ENCODE peak calls at places on chromosome 10, in seven cellular contexts. One of them, this sample, is unnamed.
A peak's percentile ranks its signal among the peaks of the same experiment; 100 is the strongest.

GRCh38 chr10:70198696-70199466 is 28.6 kb upstream of the SAR1A start:
- DNase-seq in tibial nerve: no peak
- DNase-seq in AG09309: no peak
- DNase-seq in cardiac fibroblast: peak; percentile 61
- DNase-seq in CD8-positive, alpha-beta memory T cell: peak; percentile 17
- DNase-seq in GM06990: no peak
- DNase-seq in fibroblast of the aortic adventitia: peak; percentile 32
- DNase-seq in this sample: peak; percentile 46

GRCh38 chr10:27801171-27801785 is 55.7 kb upstream of the MKX start:
- DNase-seq in AG09309: no peak
- DNase-seq in CD8-positive, alpha-beta memory T cell: no peak
- DNase-seq in cardiac fibroblast: no peak
- DNase-seq in fibroblast of the aortic adventitia: no peak
- DNase-seq in GM06990: no peak
- DNase-seq in tibial nerve: no peak
- DNase-seq in this sample: no peak

GRCh38 chr10:126207313-126207771 is 180.9 kb downstream of the ADAM12 start:
- DNase-seq in fibroblast of the aortic adventitia: peak; percentile 84
- DNase-seq in tibial nerve: no peak
- DNase-seq in CD8-positive, alpha-beta memory T cell: no peak
- DNase-seq in AG09309: peak; percentile 95
- DNase-seq in GM06990: no peak
- DNase-seq in cardiac fibroblast: no peak
- DNase-seq in this sample: no peak

GRCh38 chr10:100886099-100886498 is 26.7 kb upstream of the SLF2 start:
- DNase-seq in fibroblast of the aortic adventitia: no peak
- DNase-seq in tibial nerve: no peak
- DNase-seq in GM06990: no peak
- DNase-seq in CD8-positive, alpha-beta memory T cell: no peak
- DNase-seq in cardiac fibroblast: no peak
- DNase-seq in AG09309: no peak
- DNase-seq in this sample: no peak

GRCh38 chr10:125982256-125982948 is 86.0 kb downstream of the FANK1 start:
- DNase-seq in CD8-positive, alpha-beta memory T cell: peak; percentile 13
- DNase-seq in GM06990: peak; percentile 26
- DNase-seq in tibial nerve: peak; percentile 74
- DNase-seq in AG09309: peak; percentile 37
- DNase-seq in cardiac fibroblast: peak; percentile 77
- DNase-seq in fibroblast of the aortic adventitia: peak; percentile 86
- DNase-seq in this sample: peak; percentile 80

GRCh38 chr10:91251430-91252056 is 31.1 kb downstream of the PCGF5 start:
- DNase-seq in tibial nerve: peak; percentile 71
- DNase-seq in AG09309: peak; percentile 2
- DNase-seq in CD8-positive, alpha-beta memory T cell: peak; percentile 62
- DNase-seq in cardiac fibroblast: peak; percentile 70
- DNase-seq in GM06990: peak; percentile 29
- DNase-seq in fibroblast of the aortic adventitia: peak; percentile 73
- DNase-seq in this sample: peak; percentile 49

GRCh38 chr10:18659784-18660561 is 742 bp downstream of the ARL5B start:
- DNase-seq in fibroblast of the aortic adventitia: peak; percentile 51
- DNase-seq in CD8-positive, alpha-beta memory T cell: no peak
- DNase-seq in cardiac fibroblast: peak; percentile 45
- DNase-seq in AG09309: no peak
- DNase-seq in GM06990: peak; percentile 35
- DNase-seq in tibial nerve: no peak
- DNase-seq in this sample: peak; percentile 68

GRCh38 chr10:125775491-125776106 is at the start of gene MMP21:
- DNase-seq in cardiac fibroblast: no peak
- DNase-seq in fibroblast of the aortic adventitia: no peak
- DNase-seq in CD8-positive, alpha-beta memory T cell: no peak
- DNase-seq in tibial nerve: no peak
- DNase-seq in GM06990: no peak
- DNase-seq in AG09309: no peak
- DNase-seq in this sample: no peak

GRCh38 chr10:126663328-126663727 is 7.2 kb downstream of the C10orf90 start:
- DNase-seq in CD8-positive, alpha-beta memory T cell: no peak
- DNase-seq in cardiac fibroblast: peak; percentile 95
- DNase-seq in fibroblast of the aortic adventitia: peak; percentile 71
- DNase-seq in tibial nerve: peak; percentile 49
- DNase-seq in AG09309: peak; percentile 90
- DNase-seq in GM06990: no peak
- DNase-seq in this sample: no peak

GRCh38 chr10:128011059-128011979 is 104.4 kb downstream of the PTPRE start:
- DNase-seq in tibial nerve: peak; percentile 90
- DNase-seq in fibroblast of the aortic adventitia: peak; percentile 58
- DNase-seq in AG09309: no peak
- DNase-seq in GM06990: peak; percentile 73
- DNase-seq in cardiac fibroblast: peak; percentile 70
- DNase-seq in CD8-positive, alpha-beta memory T cell: peak; percentile 85
- DNase-seq in this sample: peak; percentile 66

GRCh38 chr10:30357075-30357801 is 8.2 kb upstream of the MTPAP start:
- DNase-seq in CD8-positive, alpha-beta memory T cell: no peak
- DNase-seq in cardiac fibroblast: no peak
- DNase-seq in GM06990: no peak
- DNase-seq in tibial nerve: no peak
- DNase-seq in AG09309: no peak
- DNase-seq in fibroblast of the aortic adventitia: no peak
- DNase-seq in this sample: no peak

GRCh38 chr10:124200011-124200410 is 106.6 kb upstream of the CHST15 start:
- DNase-seq in CD8-positive, alpha-beta memory T cell: no peak
- DNase-seq in cardiac fibroblast: no peak
- DNase-seq in AG09309: no peak
- DNase-seq in GM06990: no peak
- DNase-seq in tibial nerve: no peak
- DNase-seq in fibroblast of the aortic adventitia: peak; percentile 19
- DNase-seq in this sample: no peak

GRCh38 chr10:110056822-110057221 is 49.0 kb downstream of the ADD3 start:
- DNase-seq in CD8-positive, alpha-beta memory T cell: no peak
- DNase-seq in tibial nerve: no peak
- DNase-seq in GM06990: no peak
- DNase-seq in fibroblast of the aortic adventitia: peak; percentile 72
- DNase-seq in cardiac fibroblast: peak; percentile 47
- DNase-seq in AG09309: peak; percentile 39
- DNase-seq in this sample: no peak

GRCh38 chr10:130141460-130141859 is 5.3 kb downstream of the GLRX3 start:
- DNase-seq in GM06990: no peak
- DNase-seq in fibroblast of the aortic adventitia: peak; percentile 36
- DNase-seq in CD8-positive, alpha-beta memory T cell: no peak
- DNase-seq in cardiac fibroblast: peak; percentile 35
- DNase-seq in tibial nerve: no peak
- DNase-seq in AG09309: no peak
- DNase-seq in this sample: no peak

GRCh38 chr10:59708816-59709471 is 706 bp downstream of the SLC16A9 start:
- DNase-seq in AG09309: no peak
- DNase-seq in tibial nerve: no peak
- DNase-seq in cardiac fibroblast: peak; percentile 4
- DNase-seq in CD8-positive, alpha-beta memory T cell: no peak
- DNase-seq in GM06990: peak; percentile 39
- DNase-seq in fibroblast of the aortic adventitia: no peak
- DNase-seq in this sample: peak; percentile 35

GRCh38 chr10:93941603-93942002 is 47.8 kb downstream of the SLC35G1 start:
- DNase-seq in CD8-positive, alpha-beta memory T cell: no peak
- DNase-seq in AG09309: no peak
- DNase-seq in fibroblast of the aortic adventitia: no peak
- DNase-seq in tibial nerve: no peak
- DNase-seq in GM06990: no peak
- DNase-seq in cardiac fibroblast: no peak
- DNase-seq in this sample: no peak

GRCh38 chr10:43880160-43880559 is 231.5 kb upstream of the ZNF32 start:
- DNase-seq in cardiac fibroblast: no peak
- DNase-seq in AG09309: no peak
- DNase-seq in fibroblast of the aortic adventitia: no peak
- DNase-seq in tibial nerve: no peak
- DNase-seq in CD8-positive, alpha-beta memory T cell: no peak
- DNase-seq in GM06990: no peak
- DNase-seq in this sample: no peak

GRCh38 chr10:101146392-101147251 is 15.5 kb downstream of the TLX1 start:
- DNase-seq in cardiac fibroblast: no peak
- DNase-seq in fibroblast of the aortic adventitia: no peak
- DNase-seq in CD8-positive, alpha-beta memory T cell: no peak
- DNase-seq in GM06990: no peak
- DNase-seq in tibial nerve: no peak
- DNase-seq in AG09309: no peak
- DNase-seq in this sample: no peak

GRCh38 chr10:47090903-47091302 is 179.7 kb downstream of the PTPN20 start:
- DNase-seq in tibial nerve: no peak
- DNase-seq in AG09309: no peak
- DNase-seq in cardiac fibroblast: no peak
- DNase-seq in fibroblast of the aortic adventitia: no peak
- DNase-seq in GM06990: no peak
- DNase-seq in CD8-positive, alpha-beta memory T cell: no peak
- DNase-seq in this sample: no peak

GRCh38 chr10:12954866-12955265 is 46.6 kb downstream of the CCDC3 start:
- DNase-seq in cardiac fibroblast: no peak
- DNase-seq in fibroblast of the aortic adventitia: no peak
- DNase-seq in tibial nerve: no peak
- DNase-seq in GM06990: no peak
- DNase-seq in CD8-positive, alpha-beta memory T cell: no peak
- DNase-seq in AG09309: no peak
- DNase-seq in this sample: no peak

DNA sequence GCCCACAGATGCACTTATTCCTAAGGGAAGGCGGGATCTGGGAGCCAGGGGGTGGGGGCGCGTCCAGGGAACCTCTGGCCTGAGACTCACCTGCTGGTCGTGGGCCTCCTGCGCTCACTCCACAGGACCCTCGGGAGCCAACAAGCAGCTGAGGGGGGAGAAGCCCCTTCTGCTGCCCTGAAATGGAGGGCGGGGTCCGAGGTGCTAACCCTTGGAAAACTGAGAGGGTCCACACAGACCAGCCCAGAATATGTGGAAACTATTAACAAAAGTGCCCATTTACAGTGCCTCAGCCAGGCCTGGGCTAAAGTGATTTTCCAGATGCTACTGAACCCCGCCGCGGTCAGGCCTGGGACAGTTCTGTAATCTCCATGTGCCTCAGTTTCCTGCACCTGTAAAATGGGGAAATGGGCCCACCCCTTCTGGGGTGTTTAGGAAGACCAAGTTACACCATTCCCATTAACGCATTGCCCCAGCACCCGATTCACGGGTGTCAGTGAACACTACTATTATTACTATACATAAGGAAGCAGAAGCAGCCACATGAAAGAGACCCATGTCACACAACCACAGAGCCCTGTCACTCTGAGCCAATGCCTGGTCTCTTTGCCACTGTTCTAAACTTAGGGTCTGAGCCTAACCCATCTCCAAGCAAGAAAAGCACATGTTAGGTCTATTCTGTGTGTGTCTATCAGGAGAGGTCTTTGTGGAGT is 630 bp upstream of the VSTM4 start:
- DNase-seq in AG09309: no peak
- DNase-seq in tibial nerve: no peak
- DNase-seq in CD8-positive, alpha-beta memory T cell: no peak
- DNase-seq in fibroblast of the aortic adventitia: no peak
- DNase-seq in cardiac fibroblast: no peak
- DNase-seq in GM06990: no peak
- DNase-seq in this sample: no peak
- H3K4me3 ChIP-seq in AG09309: peak overlapping the region; percentile 26
- H3K4me3 ChIP-seq in tibial nerve: no peak overlapping the region
- H3K4me3 ChIP-seq in CD8-positive, alpha-beta memory T cell: no peak overlapping the region
- H3K4me3 ChIP-seq in fibroblast of the aortic adventitia: peak overlapping the region; percentile 53
- H3K4me3 ChIP-seq in cardiac fibroblast: no peak overlapping the region
- H3K4me3 ChIP-seq in GM06990: no peak overlapping the region
- H3K4me3 ChIP-seq in this sample: no peak overlapping the region

GRCh38 chr10:78038791-78039547 is 5.3 kb downstream of the RPS24 start:
- DNase-seq in cardiac fibroblast: no peak
- DNase-seq in GM06990: no peak
- DNase-seq in tibial nerve: no peak
- DNase-seq in AG09309: no peak
- DNase-seq in CD8-positive, alpha-beta memory T cell: no peak
- DNase-seq in fibroblast of the aortic adventitia: no peak
- DNase-seq in this sample: no peak
- H3K4me3 ChIP-seq in cardiac fibroblast: no peak overlapping the region
- H3K4me3 ChIP-seq in GM06990: no peak overlapping the region
- H3K4me3 ChIP-seq in tibial nerve: no peak overlapping the region
- H3K4me3 ChIP-seq in AG09309: no peak overlapping the region
- H3K4me3 ChIP-seq in CD8-positive, alpha-beta memory T cell: no peak overlapping the region
- H3K4me3 ChIP-seq in fibroblast of the aortic adventitia: no peak overlapping the region
- H3K4me3 ChIP-seq in this sample: no peak overlapping the region

DNA sequence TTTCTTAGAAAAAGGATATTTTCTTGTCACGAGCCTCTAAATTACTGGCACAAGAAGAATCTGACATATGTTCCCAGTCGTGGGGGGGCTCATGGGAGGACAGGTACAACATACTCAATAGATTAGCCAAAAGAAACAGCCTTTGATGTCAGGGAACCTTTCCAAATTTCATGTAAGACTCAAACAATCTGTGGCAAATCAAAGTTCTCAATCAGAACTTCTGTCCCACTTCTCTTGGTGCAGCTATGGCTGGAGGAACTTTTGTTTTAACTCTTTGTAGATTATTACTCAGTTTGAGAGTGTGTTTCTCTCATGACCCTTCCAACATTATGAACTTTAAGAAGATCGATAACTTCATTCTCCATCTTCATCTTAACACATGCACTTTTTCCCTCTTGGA is 114.3 kb upstream of the ARID5B start:
- DNase-seq in AG09309: no peak
- DNase-seq in GM06990: no peak
- DNase-seq in fibroblast of the aortic adventitia: peak; percentile 7
- DNase-seq in cardiac fibroblast: no peak
- DNase-seq in CD8-positive, alpha-beta memory T cell: no peak
- DNase-seq in tibial nerve: no peak
- DNase-seq in this sample: no peak
- H3K4me3 ChIP-seq in AG09309: no peak overlapping the region
- H3K4me3 ChIP-seq in GM06990: no peak overlapping the region
- H3K4me3 ChIP-seq in fibroblast of the aortic adventitia: peak overlapping the region; percentile 4
- H3K4me3 ChIP-seq in cardiac fibroblast: no peak overlapping the region
- H3K4me3 ChIP-seq in CD8-positive, alpha-beta memory T cell: no peak overlapping the region
- H3K4me3 ChIP-seq in tibial nerve: no peak overlapping the region
- H3K4me3 ChIP-seq in this sample: no peak overlapping the region

DNA sequence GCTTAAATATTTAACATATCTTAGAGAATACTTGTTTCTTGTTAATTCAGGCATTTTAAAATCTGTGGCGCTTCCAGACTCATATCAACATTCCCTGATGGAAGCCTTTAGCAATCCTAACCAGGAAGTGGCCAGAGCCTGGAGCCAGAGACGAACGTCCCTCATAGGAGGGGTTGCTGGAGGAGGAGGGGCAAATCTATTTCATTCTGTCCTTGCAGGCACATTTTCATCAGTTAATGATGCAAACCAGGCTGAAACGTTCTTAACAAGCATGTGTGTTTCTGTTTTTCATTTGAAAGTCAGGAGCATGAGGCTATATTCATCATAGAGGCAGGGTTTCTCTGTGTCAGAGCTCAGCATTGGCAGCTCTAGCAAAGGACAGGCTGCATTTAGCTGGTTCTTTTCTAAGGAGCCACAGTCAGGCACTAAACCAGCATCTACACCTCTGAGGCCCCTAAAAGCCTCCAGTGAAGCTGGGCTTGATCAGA is 17.8 kb upstream of the IFIT2 start:
- DNase-seq in tibial nerve: peak; percentile 66
- DNase-seq in fibroblast of the aortic adventitia: peak; percentile 96
- DNase-seq in GM06990: no peak
- DNase-seq in cardiac fibroblast: peak; percentile 91
- DNase-seq in CD8-positive, alpha-beta memory T cell: no peak
- DNase-seq in AG09309: peak; percentile 83
- DNase-seq in this sample: peak; percentile 85
- H3K4me3 ChIP-seq in tibial nerve: no peak overlapping the region
- H3K4me3 ChIP-seq in fibroblast of the aortic adventitia: peak overlapping the region; percentile 10
- H3K4me3 ChIP-seq in GM06990: no peak overlapping the region
- H3K4me3 ChIP-seq in cardiac fibroblast: no peak overlapping the region
- H3K4me3 ChIP-seq in CD8-positive, alpha-beta memory T cell: no peak overlapping the region
- H3K4me3 ChIP-seq in AG09309: no peak overlapping the region
- H3K4me3 ChIP-seq in this sample: no peak overlapping the region

This sample was measured in mesendoderm.